ENCODE peak calls at places on chromosome 22, in seven cellular contexts. A is IMR-90, V is neuronal stem cell, B is mesendoderm, L is H9, C is H1, J is trophoblast cell. G is an unnamed sample.

GRCh38 chr22:29824677-29825076 is 13.4 kb downstream of the ASCC2 start:
- DNase-seq in A (no peak), V (no peak), B (no peak), L (no peak), C (no peak), J (no peak), G (no peak)

GRCh38 chr22:43376765-43377485 is 33.8 kb upstream of the SCUBE1 start:
- DNase-seq in A (no peak), V (no peak), B (peak; percentile 65), L (no peak), C (no peak), J (no peak), G (no peak)

GRCh38 chr22:20080776-20081654 is 974 bp downstream of the DGCR8 start:
- DNase-seq in A (peak; percentile 67), V (peak; percentile 45), B (peak; percentile 82), L (peak; percentile 56), C (peak; percentile 31), J (peak; percentile 45), G (peak; percentile 83)

GRCh38 chr22:23248583-23248982 is 68.3 kb downstream of the BCR start:
- DNase-seq in A (peak; percentile 63), V (no peak), B (peak; percentile 76), L (peak; percentile 61), C (no peak), J (no peak), G (no peak)

GRCh38 chr22:44838316-44839016 is 86.1 kb downstream of the ARHGAP8 start:
- DNase-seq in A (no peak), V (no peak), B (no peak), L (no peak), C (no peak), J (no peak), G (no peak)

GRCh38 chr22:39223091-39223710 is 21.6 kb downstream of the PDGFB start:
- DNase-seq in A (no peak), V (no peak), B (no peak), L (no peak), C (no peak), J (no peak), G (no peak)

GRCh38 chr22:43951966-43952365 is 3.3 kb upstream of the SAMM50 start:
- DNase-seq in A (no peak), V (no peak), B (peak; percentile 2), L (peak; percentile 51), C (no peak), J (no peak), G (no peak)

GRCh38 chr22:31227186-31227585 is 15.1 kb downstream of the LIMK2 start:
- DNase-seq in A (no peak), V (no peak), B (no peak), L (no peak), C (no peak), J (no peak), G (no peak)

GRCh38 chr22:45612940-45613339 is 58.7 kb upstream of the ATXN10 start:
- DNase-seq in A (no peak), V (no peak), B (no peak), L (no peak), C (no peak), J (no peak), G (no peak)

GRCh38 chr22:41820447-41820846 is 12.5 kb upstream of the SREBF2 start:
- DNase-seq in A (no peak), V (no peak), B (no peak), L (no peak), C (no peak), J (no peak), G (no peak)

GRCh38 chr22:19097518-19097917 is 24.7 kb downstream of the DGCR2 start:
- DNase-seq in A (no peak), V (no peak), B (no peak), L (no peak), C (no peak), J (no peak), G (no peak)

GRCh38 chr22:19275104-19275503 is 16.4 kb downstream of the CLTCL1 start:
- DNase-seq in A (no peak), V (no peak), B (no peak), L (no peak), C (no peak), J (no peak), G (no peak)

GRCh38 chr22:41587347-41587723 is 2.3 kb downstream of the PMM1 start:
- DNase-seq in A (no peak), V (no peak), B (no peak), L (no peak), C (no peak), J (no peak), G (no peak)

GRCh38 chr22:23036684-23037428 is 33.5 kb upstream of the GNAZ start:
- DNase-seq in A (peak; percentile 41), V (no peak), B (no peak), L (no peak), C (no peak), J (no peak), G (no peak)

GRCh38 chr22:30267382-30268302 is 991 bp upstream of the OSM start:
- DNase-seq in A (no peak), V (no peak), B (no peak), L (no peak), C (no peak), J (no peak), G (no peak)

GRCh38 chr22:45554040-45554406 is 51.3 kb downstream of the FBLN1 start:
- DNase-seq in A (no peak), V (no peak), B (no peak), L (no peak), C (no peak), J (no peak), G (no peak)

GRCh38 chr22:31732089-31732829 is 17.7 kb downstream of the PRR14L start:
- DNase-seq in A (no peak), V (no peak), B (no peak), L (no peak), C (no peak), J (no peak), G (no peak)

GRCh38 chr22:44160416-44160815 is 20.3 kb upstream of the PARVG start:
- DNase-seq in A (no peak), V (no peak), B (no peak), L (no peak), C (no peak), J (no peak), G (no peak)

GRCh38 chr22:19120829-19121630 is 1.2 kb downstream of the DGCR2 start:
- DNase-seq in A (peak; percentile 33), V (no peak), B (peak; percentile 88), L (peak; percentile 57), C (no peak), J (peak; percentile 51), G (peak; percentile 69)

GRCh38 chr22:44402196-44403111 is 89.7 kb upstream of the SHISAL1 start:
- DNase-seq in A (no peak), V (no peak), B (no peak), L (peak; percentile 21), C (no peak), J (no peak), G (no peak)

GRCh38 chr22:46111645-46112306 is 38.5 kb upstream of the PPARA start:
- DNase-seq in A (no peak), V (no peak), B (peak; percentile 48), L (peak; percentile 59), C (no peak), J (no peak), G (peak; percentile 45)

DNA sequence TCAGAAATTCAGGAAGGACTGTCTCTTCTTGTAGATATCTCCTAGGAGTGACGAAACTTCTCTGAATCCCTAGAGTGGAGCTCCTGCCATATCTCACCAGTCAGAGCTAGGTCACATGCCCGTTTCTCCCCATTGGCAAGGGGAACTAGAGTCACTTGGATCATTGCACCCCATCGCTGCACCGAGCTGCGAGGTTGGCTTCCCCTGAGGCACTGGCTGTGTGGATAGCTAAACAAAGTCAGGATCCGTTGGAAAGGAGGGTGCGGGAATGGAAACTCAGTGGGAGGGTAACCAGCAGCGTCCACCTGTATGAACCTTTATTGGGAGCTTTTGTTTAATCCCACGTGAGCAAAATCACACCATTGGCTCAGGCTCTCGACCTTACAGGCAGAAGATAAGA is 283.8 kb downstream of the BRD1 start:
- DNase-seq in A (no peak), V (no peak), B (no peak), L (no peak), C (no peak), J (no peak), G (no peak)
- H3K23ac ChIP-seq in A (no peak overlapping the region), V (no peak overlapping the region), B (no peak overlapping the region), L (no peak overlapping the region), C (no peak overlapping the region), J (no peak overlapping the region), G (no peak overlapping the region)

DNA sequence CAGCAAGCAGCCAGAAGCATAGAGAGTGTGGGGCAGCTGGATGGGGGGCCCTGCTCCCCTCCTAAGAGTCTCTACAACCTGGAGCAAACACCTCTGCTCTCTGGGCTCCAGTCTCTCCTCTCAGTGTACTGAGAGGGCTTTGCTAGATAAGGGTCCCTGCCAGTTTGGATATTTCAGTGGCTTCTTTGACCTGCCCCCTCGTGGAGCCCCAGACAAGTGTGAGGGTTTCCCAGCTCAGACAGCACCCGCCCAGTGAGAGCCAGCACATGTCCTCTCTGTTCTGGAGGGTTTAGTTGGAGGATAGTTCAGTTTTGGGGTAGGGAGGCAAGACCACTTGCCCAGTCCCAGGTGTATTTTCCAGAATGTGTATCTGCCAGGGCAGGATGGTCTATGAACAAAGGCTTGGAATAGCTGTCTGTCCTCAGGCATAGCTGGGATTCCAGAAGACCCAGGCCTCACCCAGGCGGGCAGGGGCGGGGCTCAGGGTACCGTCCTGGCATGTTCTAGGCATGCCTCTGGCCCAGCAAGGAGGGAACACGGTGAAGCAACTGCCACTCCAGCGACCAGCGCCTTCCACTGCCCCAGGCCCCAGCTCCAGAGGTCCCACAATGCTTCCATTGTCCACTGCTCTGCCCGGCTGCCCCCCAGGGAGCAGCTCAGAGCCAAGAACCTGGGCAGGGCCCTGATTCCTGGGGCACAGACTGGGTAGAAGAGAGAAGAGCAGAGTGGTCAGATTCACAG is 7.5 kb upstream of the MICALL1 start:
- DNase-seq in A (no peak), V (no peak), B (peak; percentile 51), L (peak; percentile 89), C (no peak), J (peak; percentile 74), G (no peak)
- H3K23ac ChIP-seq in A (peak overlapping the region; percentile 9), V (no peak overlapping the region), B (no peak overlapping the region), L (no peak overlapping the region), C (no peak overlapping the region), J (no peak overlapping the region), G (peak overlapping the region; percentile 87)

DNA sequence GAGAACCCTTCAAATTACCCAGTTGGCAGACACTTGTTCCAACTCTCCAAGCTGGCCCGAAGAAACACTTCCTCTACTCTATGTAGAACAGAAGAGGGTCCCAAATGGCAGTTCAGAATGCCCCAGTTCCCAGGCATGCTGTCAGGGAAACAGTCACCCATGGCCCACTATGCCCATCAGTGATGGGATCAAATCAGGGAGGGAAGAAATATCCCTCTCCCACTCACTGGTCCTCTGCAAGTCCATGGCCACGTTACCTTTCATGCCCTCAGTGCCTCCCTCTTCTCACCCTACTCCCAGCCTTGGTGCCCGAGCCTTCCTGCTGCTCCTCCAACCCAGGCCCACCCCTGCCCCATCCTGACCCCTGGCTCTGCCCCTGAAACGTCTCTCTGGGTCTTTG is 16.6 kb downstream of the APOL3 start:
- DNase-seq in A (no peak), V (no peak), B (no peak), L (no peak), C (no peak), J (no peak), G (no peak)
- H3K23ac ChIP-seq in A (no peak overlapping the region), V (no peak overlapping the region), B (no peak overlapping the region), L (no peak overlapping the region), C (no peak overlapping the region), J (no peak overlapping the region), G (peak overlapping the region; percentile 30)

DNA sequence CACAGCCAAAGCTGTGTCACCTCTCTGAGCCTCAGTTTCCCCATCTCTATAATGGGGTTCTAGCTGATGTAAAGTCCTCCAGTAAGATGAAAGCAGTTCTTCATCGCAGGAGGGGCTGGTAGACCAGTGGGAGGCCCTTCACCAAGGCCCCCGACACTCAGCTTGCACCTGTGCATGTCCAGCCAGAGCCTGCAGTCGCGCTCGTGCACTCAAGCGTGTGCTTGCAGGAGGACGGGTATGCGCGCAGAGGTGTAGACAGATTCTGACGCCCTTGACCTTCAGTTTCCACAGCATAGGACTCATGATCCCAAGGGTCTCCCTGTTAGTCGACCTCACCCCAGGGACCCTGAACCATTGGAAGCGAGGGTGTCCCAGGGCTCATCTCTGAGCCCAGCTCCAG is 633.7 kb downstream of the TBC1D22A start:
- DNase-seq in A (no peak), V (no peak), B (no peak), L (no peak), C (no peak), J (no peak), G (no peak)
- H3K23ac ChIP-seq in A (no peak overlapping the region), V (no peak overlapping the region), B (no peak overlapping the region), L (no peak overlapping the region), C (no peak overlapping the region), J (no peak overlapping the region), G (no peak overlapping the region)